ENCODE peak calls at places on chromosome 3, in five cellular contexts. Q is WERI-Rb-1, P is bronchial epithelial cell, E is spleen, U is fibroblast of pulmonary artery. W is an unnamed sample.

GRCh38 chr3:61875976-61876671 is 314.8 kb downstream of the PTPRG start:
- DNase-seq in Q (no peak), P (no peak), E (no peak), U (no peak), W (no peak)

GRCh38 chr3:100993309-100993708 is at the start of gene ABI3BP:
- DNase-seq in Q (peak; percentile 10), P (peak; percentile 86), E (peak; percentile 76), U (peak; percentile 86), W (peak; percentile 53)

GRCh38 chr3:130316164-130316563 is 29.3 kb upstream of the COL6A5 start:
- DNase-seq in Q (no peak), P (no peak), E (no peak), U (peak; percentile 13), W (no peak)

GRCh38 chr3:152737021-152737908 is 97.7 kb upstream of the P2RY1 start:
- DNase-seq in Q (no peak), P (peak; percentile 90), E (no peak), U (peak; percentile 85), W (no peak)

GRCh38 chr3:193240850-193241706 is at the start of gene PLAAT1:
- DNase-seq in Q (peak; percentile 69), P (peak; percentile 39), E (peak; percentile 81), U (peak; percentile 33), W (peak; percentile 77)

GRCh38 chr3:23442598-23443383 is 239.7 kb downstream of the UBE2E2 start:
- DNase-seq in Q (no peak), P (no peak), E (no peak), U (no peak), W (no peak)

GRCh38 chr3:185687479-185687878 is 101.4 kb downstream of the SENP2 start:
- DNase-seq in Q (no peak), P (peak; percentile 33), E (no peak), U (no peak), W (no peak)

GRCh38 chr3:142852009-142852408 is 36.9 kb downstream of the PCOLCE2 start:
- DNase-seq in Q (no peak), P (no peak), E (no peak), U (no peak), W (no peak)

GRCh38 chr3:16189201-16189600 is 14.7 kb downstream of the GALNT15 start:
- DNase-seq in Q (no peak), P (peak; percentile 72), E (no peak), U (no peak), W (no peak)

GRCh38 chr3:177419904-177420601 is 222.8 kb upstream of the TBL1XR1 start:
- DNase-seq in Q (peak; percentile 13), P (no peak), E (no peak), U (no peak), W (no peak)

GRCh38 chr3:109098245-109098644 is 19.7 kb downstream of the MORC1 start:
- DNase-seq in Q (peak; percentile 69), P (peak; percentile 22), E (no peak), U (no peak), W (no peak)

GRCh38 chr3:10758304-10759037 is 57.6 kb upstream of the SLC6A11 start:
- DNase-seq in Q (peak; percentile 67), P (peak; percentile 74), E (no peak), U (peak; percentile 78), W (peak; percentile 47)

W was measured in Caki2.